ENCODE peak calls at places on chromosomes 7 and 10, in six cellular contexts. F, N, A, X, U and R are unnamed samples.

GRCh38 chr7:46512901-46513431 is 591.9 kb upstream of the IGFBP3 start:
- DNase-seq in F (no peak), N (no peak), A (peak), X (no peak), U (peak), R (no peak)

GRCh38 chr10:45673074-45673628 is 579 bp upstream of the ZFAND4 start:
- DNase-seq in F (peak), N (peak), A (no peak), X (no peak), U (peak), R (peak)

GRCh38 chr7:105782391-105783063 is 93.9 kb downstream of the ATXN7L1 start:
- DNase-seq in F (no peak), N (no peak), A (peak), X (no peak), U (peak), R (no peak)

GRCh38 chr10:86287966-86288579 is 78.5 kb downstream of the GRID1 start:
- DNase-seq in F (no peak), N (no peak), A (no peak), X (no peak), U (no peak), R (no peak)

GRCh38 chr10:16891375-16892313 is 74.4 kb upstream of the RSU1 start:
- DNase-seq in F (peak), N (peak), A (peak), X (no peak), U (peak), R (peak)

GRCh38 chr10:89042547-89042946 is 51.9 kb downstream of the FAS start:
- DNase-seq in F (no peak), N (no peak), A (no peak), X (no peak), U (no peak), R (no peak)

GRCh38 chr10:71604324-71605018 is 115.1 kb downstream of the C10orf105 start:
- DNase-seq in F (no peak), N (no peak), A (no peak), X (no peak), U (no peak), R (no peak)

GRCh38 chr7:961546-962400 is 7.3 kb upstream of the ADAP1 start:
- DNase-seq in F (no peak), N (peak), A (no peak), X (no peak), U (no peak), R (no peak)

GRCh38 chr10:43265799-43266721 is 805 bp downstream of the RASGEF1A start:
- DNase-seq in F (peak), N (no peak), A (no peak), X (no peak), U (peak), R (no peak)

GRCh38 chr7:47361746-47362215 is 220.1 kb downstream of the TNS3 start:
- DNase-seq in F (no peak), N (peak), A (peak), X (no peak), U (no peak), R (no peak)

GRCh38 chr7:73860859-73861258 is at the start of gene TMEM270:
- DNase-seq in F (no peak), N (no peak), A (no peak), X (no peak), U (no peak), R (no peak)

GRCh38 chr10:103470755-103471653 is 8.0 kb downstream of the CALHM3 start:
- DNase-seq in F (no peak), N (peak), A (no peak), X (peak), U (no peak), R (no peak)

GRCh38 chr10:112804036-112804435 is 146.0 kb upstream of the TCF7L2 start:
- DNase-seq in F (peak), N (no peak), A (no peak), X (no peak), U (no peak), R (no peak)

GRCh38 chr7:130960208-130960988 is 226.4 kb upstream of the KLF14 start:
- DNase-seq in F (no peak), N (no peak), A (peak), X (peak), U (peak), R (no peak)

GRCh38 chr7:130959743-130960207 is 225.8 kb upstream of the KLF14 start:
- DNase-seq in F (peak), N (no peak), A (peak), X (no peak), U (peak), R (no peak)

GRCh38 chr7:130962109-130962508 is 228.1 kb upstream of the KLF14 start:
- DNase-seq in F (no peak), N (no peak), A (no peak), X (no peak), U (no peak), R (no peak)

GRCh38 chr7:130963349-130963748 is 229.3 kb upstream of the KLF14 start:
- DNase-seq in F (no peak), N (no peak), A (no peak), X (no peak), U (no peak), R (no peak)

GRCh38 chr7:130961128-130961601 is 227.2 kb upstream of the KLF14 start:
- DNase-seq in F (no peak), N (no peak), A (peak), X (no peak), U (peak), R (no peak)
- H3K27ac ChIP-seq in F (no peak), N (peak), A (peak), X (peak), U (peak), R (no peak)

GRCh38 chr10:70232155-70232858 is 922 bp downstream of the PPA1 start:
- DNase-seq in F (peak), N (no peak), A (peak), X (no peak), U (peak), R (peak)
- TF ChIP-seq POLR2A in F (peak), N (no peak), A (peak), X (peak), U (no peak), R (peak)

GRCh38 chr7:129613016-129613337 is 1.5 kb downstream of the NRF1 start:
- DNase-seq in F (no peak), N (no peak), A (no peak), X (no peak), U (no peak), R (no peak)
- H3K27ac ChIP-seq in F (peak), N (peak), A (no peak), X (peak), U (no peak), R (no peak)

DNA sequence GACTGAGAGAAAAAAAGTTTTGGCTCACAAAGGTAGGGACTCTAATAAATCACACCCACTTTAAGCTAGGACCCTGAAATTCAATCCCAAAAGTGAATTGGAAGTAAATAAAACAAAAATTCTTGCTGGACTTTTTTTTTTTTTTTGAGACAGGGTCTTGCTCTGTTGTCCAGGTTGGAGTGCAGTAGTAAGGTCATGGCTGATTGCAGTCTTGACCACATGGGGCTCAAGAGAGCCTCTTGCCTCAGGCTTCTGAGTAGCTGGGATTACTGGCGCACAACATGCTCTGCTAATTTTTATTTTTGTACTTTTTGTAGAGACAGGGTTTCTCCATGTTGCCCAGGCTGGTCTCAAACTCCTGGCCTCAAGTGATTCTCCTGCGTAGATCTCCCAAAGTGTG is 5.0 kb upstream of the LUC7L2 start:
- DNase-seq in F (no peak), N (no peak), A (no peak), X (no peak), U (peak), R (no peak)
- TF ChIP-seq POLR2A in F (no peak), N (no peak), A (no peak), X (no peak), U (no peak), R (no peak)